ENCODE peak calls at places on chromosomes 11 and 22, in four cellular contexts. C is A549, S is WTC11, Q is HepG2. J is an unnamed sample.

GRCh38 chr22:47371263-47372090 is 609.0 kb downstream of the TBC1D22A start:
- DNase-seq in Q (no peak), C (no peak), S (no peak), J (no peak)

GRCh38 chr11:126334665-126335462 is 20.6 kb upstream of the ST3GAL4 start:
- DNase-seq in C (no peak), S (peak; percentile 4), Q (no peak), J (no peak)

GRCh38 chr22:19844423-19845368 is 10.0 kb downstream of the GNB1L start:
- DNase-seq in S (no peak), C (no peak), Q (no peak), J (no peak)

GRCh38 chr11:124041254-124041653 is at the start of gene OR10G7:
- DNase-seq in C (no peak), Q (no peak), S (no peak), J (no peak)

GRCh38 chr11:35531246-35531645 is 5.8 kb upstream of the PAMR1 start:
- DNase-seq in Q (no peak), C (no peak), S (no peak), J (no peak)

GRCh38 chr11:67996622-67997459 is 7.1 kb downstream of the UNC93B1 start:
- DNase-seq in Q (no peak), C (no peak), S (peak; percentile 98), J (peak; percentile 95)

GRCh38 chr22:17896552-17896951 is 122.3 kb upstream of the BID start:
- DNase-seq in Q (no peak), C (peak; percentile 44), S (peak; percentile 67), J (no peak)

GRCh38 chr11:121226415-121227263 is 65.9 kb upstream of the SC5D start:
- DNase-seq in S (no peak), C (no peak), Q (no peak), J (no peak)

GRCh38 chr11:65595921-65596281 is 301 bp upstream of the KCNK7 start:
- DNase-seq in C (no peak), Q (no peak), S (no peak), J (no peak)

GRCh38 chr11:133977067-133977681 is 20.4 kb upstream of the IGSF9B start:
- DNase-seq in Q (no peak), S (no peak), C (no peak), J (no peak)

GRCh38 chr11:60609632-60610031 is 89.8 kb upstream of the MS4A8 start:
- DNase-seq in Q (no peak), S (no peak), C (no peak), J (no peak)

GRCh38 chr11:68043029-68043348 is 4.2 kb downstream of the TCIRG1 start:
- DNase-seq in S (no peak), C (no peak), Q (no peak), J (peak; percentile 59)

GRCh38 chr11:57424802-57425564 is 1.9 kb downstream of the SLC43A3 start:
- DNase-seq in S (no peak), Q (peak; percentile 20), C (no peak), J (peak; percentile 98)

GRCh38 chr11:78188809-78189724 is at the start of gene USP35:
- DNase-seq in Q (no peak), S (no peak), C (no peak), J (no peak)

GRCh38 chr22:19398206-19398605 is 33.3 kb downstream of the HIRA start:
- DNase-seq in S (no peak), C (no peak), Q (no peak), J (no peak)

GRCh38 chr11:35845860-35846259 is 98.0 kb upstream of the LDLRAD3 start:
- DNase-seq in S (no peak), Q (no peak), C (no peak), J (no peak)

GRCh38 chr11:68398870-68399865 is 61.4 kb upstream of the PPP6R3 start:
- DNase-seq in C (no peak), S (no peak), Q (no peak), J (peak; percentile 51)

GRCh38 chr22:45129703-45130524 is 33.8 kb upstream of the NUP50 start:
- DNase-seq in Q (no peak), C (no peak), S (no peak), J (no peak)

GRCh38 chr11:18720086-18720810 is 5.7 kb downstream of the IGSF22 start:
- DNase-seq in S (no peak), C (no peak), Q (no peak), J (no peak)

GRCh38 chr11:92332986-92333385 is 108.4 kb downstream of the FAT3 start:
- DNase-seq in S (no peak), Q (no peak), C (no peak), J (no peak)

GRCh38 chr11:114315749-114316368 is 19.7 kb downstream of the NNMT start:
- DNase-seq in Q (peak; percentile 83), C (peak; percentile 32), S (no peak), J (no peak)

DNA sequence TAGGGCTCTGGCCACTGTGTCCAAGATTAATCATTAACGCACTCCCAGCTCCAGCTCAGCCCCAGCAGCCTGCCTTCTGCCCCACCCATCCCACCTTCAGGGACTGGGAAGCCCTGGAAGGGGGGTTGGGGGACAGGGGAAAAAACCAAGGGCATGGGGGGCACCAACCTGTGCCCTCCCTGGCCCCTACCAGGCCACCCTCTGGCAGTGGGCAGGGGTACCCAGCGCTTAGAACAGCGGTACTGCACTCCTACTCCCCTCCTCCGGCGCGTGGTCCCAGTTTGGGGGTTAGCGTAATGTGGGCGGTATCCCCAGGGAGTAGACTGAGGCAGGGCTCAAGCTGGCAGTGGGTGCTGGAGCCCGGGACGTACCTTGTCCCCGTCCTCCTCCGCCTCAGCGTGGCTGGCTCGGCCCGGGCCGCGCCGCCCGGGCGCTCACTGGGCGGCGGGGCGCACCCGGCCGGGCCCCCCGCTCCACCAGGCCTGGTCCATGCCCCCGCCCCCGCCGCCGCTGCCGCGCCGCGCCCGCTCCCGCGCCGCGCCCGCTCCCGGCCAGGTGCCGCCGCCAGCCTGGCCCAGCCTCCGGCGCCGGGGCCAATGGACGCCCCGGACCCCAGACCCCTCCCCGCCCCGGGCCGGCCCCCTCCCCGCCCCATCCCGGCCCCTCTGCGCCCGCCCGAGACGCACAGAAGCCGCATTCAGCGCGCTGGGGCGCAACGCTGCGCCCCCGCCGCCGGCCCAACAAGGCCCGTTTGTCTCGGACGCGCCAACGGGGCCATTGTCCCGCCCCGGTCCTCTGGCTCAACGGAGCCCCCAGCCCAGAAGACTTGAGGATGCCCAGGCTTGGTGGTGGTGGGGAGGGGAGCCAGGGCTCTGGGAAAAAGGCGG is at the start of gene GAL3ST1:
- DNase-seq in C (peak; percentile 66), S (peak; percentile 61), Q (peak; percentile 77), J (no peak)
- TF ChIP-seq NR3C1 in C (no peak), S (no peak), Q (no peak), J (no peak)

DNA sequence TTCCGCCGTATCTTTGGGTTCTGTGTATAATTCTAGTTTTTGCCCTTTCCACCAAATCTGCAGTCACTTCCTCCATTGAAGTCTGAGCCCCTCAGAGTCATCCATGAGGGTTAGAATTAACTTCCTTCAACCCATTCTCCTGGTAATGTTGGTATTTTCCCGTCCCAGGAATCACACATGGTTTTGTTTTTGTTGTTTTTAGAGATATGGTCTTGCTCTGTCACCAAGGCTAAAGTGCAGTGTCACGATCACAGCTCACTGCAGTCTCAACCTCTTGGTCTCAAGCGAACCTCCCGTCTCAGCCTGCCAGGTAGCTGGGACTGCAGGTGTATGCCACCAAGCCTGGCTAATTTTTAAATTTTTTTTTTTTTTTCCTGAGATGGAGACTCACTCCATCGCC is 18.7 kb downstream of the ZBED4 start:
- DNase-seq in Q (no peak), C (no peak), S (no peak), J (peak; percentile 49)
- TF ChIP-seq NR3C1 in Q (no peak), C (no peak), S (no peak), J (no peak)

GRCh38 chr22:28075260-28075981 is 156.4 kb upstream of the PITPNB start:
- DNase-seq in S (no peak), Q (peak; percentile 18), C (peak; percentile 5), J (peak; percentile 10)
- TF ChIP-seq NR3C1 in S (no peak), Q (no peak), C (no peak), J (no peak)

GRCh38 chr11:11740081-11740702 is 101.6 kb upstream of the USP47 start:
- DNase-seq in Q (no peak), S (no peak), C (no peak), J (no peak)
- TF ChIP-seq NR3C1 in Q (no peak), S (no peak), C (no peak), J (no peak)

J was measured in K562.